ENCODE peak calls at places on chromosomes 12 and 14, in five cellular contexts. S is dorsolateral prefrontal cortex; W is pancreas; N is ovary; Y is CD8-positive, alpha-beta T cell. U is an unnamed sample.

GRCh38 chr12:26713885-26714383 is 119.1 kb downstream of the ITPR2 start:
- DNase-seq in S (no peak), N (no peak), W (no peak), Y (no peak), U (no peak)

GRCh38 chr14:100882991-100883788 is 20.3 kb downstream of the RTL1 start:
- DNase-seq in N (no peak), Y (no peak), S (peak), W (no peak), U (no peak)

GRCh38 chr14:100076133-100076532 is 10.9 kb downstream of the EVL start:
- DNase-seq in S (no peak), N (no peak), Y (no peak), W (no peak), U (no peak)

GRCh38 chr14:63647696-63648410 is 6.2 kb upstream of the WDR89 start:
- DNase-seq in Y (no peak), N (no peak), W (no peak), S (no peak), U (no peak)

GRCh38 chr12:13666806-13667205 is 314.6 kb downstream of the GRIN2B start:
- DNase-seq in N (no peak), Y (no peak), W (no peak), S (no peak), U (peak)

GRCh38 chr12:46908236-46908935 is 82.6 kb upstream of the SLC38A4 start:
- DNase-seq in W (no peak), S (no peak), Y (no peak), N (no peak), U (no peak)

GRCh38 chr14:103483600-103483999 is 39.0 kb downstream of the CKB start:
- DNase-seq in W (no peak), S (no peak), N (no peak), Y (no peak), U (no peak)

GRCh38 chr12:68178774-68179439 is 19.4 kb upstream of the IFNG start:
- DNase-seq in N (no peak), Y (no peak), S (no peak), W (no peak), U (no peak)

GRCh38 chr12:121494093-121494787 is 86.6 kb downstream of the KDM2B start:
- DNase-seq in S (no peak), Y (peak), W (no peak), N (peak), U (peak)

GRCh38 chr12:9404031-9404430 is 195.8 kb upstream of the PZP start:
- DNase-seq in N (no peak), S (no peak), W (no peak), Y (no peak), U (no peak)

GRCh38 chr14:58805057-58805456 is 167.3 kb downstream of the DACT1 start:
- DNase-seq in N (no peak), W (no peak), Y (no peak), S (no peak), U (no peak)

GRCh38 chr12:95963104-95963503 is 20.0 kb downstream of the AMDHD1 start:
- DNase-seq in Y (no peak), S (no peak), N (no peak), W (no peak), U (no peak)

GRCh38 chr14:74444866-74445265 is 18.9 kb upstream of the SYNDIG1L start:
- DNase-seq in W (no peak), Y (no peak), S (no peak), N (no peak), U (no peak)

GRCh38 chr12:52655720-52656124 is 3.7 kb upstream of the KRT2 start:
- DNase-seq in Y (no peak), W (no peak), N (no peak), S (no peak), U (no peak)

GRCh38 chr12:42730286-42730685 is 140.7 kb upstream of the PRICKLE1 start:
- DNase-seq in W (no peak), Y (no peak), N (no peak), S (no peak), U (no peak)

GRCh38 chr12:113261847-113262470 is 40.7 kb downstream of the TPCN1 start:
- DNase-seq in S (no peak), N (peak), W (no peak), Y (no peak), U (peak)

GRCh38 chr14:32004300-32004699 is 72.8 kb upstream of the ARHGAP5 start:
- DNase-seq in S (no peak), W (no peak), N (no peak), Y (no peak), U (no peak)

GRCh38 chr12:49703647-49704137 is 3.5 kb downstream of the FMNL3 start:
- DNase-seq in S (no peak), N (no peak), W (no peak), Y (peak), U (no peak)

GRCh38 chr12:49503674-49504180 is 35.1 kb upstream of the KCNH3 start:
- DNase-seq in W (no peak), S (no peak), Y (no peak), N (no peak), U (no peak)

GRCh38 chr14:61780125-61780524 is 17.9 kb downstream of the SNAPC1 start:
- DNase-seq in S (no peak), W (no peak), Y (no peak), N (no peak), U (peak)

GRCh38 chr14:50045039-50045711 is 71.2 kb downstream of the VCPKMT start:
- DNase-seq in Y (peak), N (peak), W (peak), S (no peak), U (no peak)

GRCh38 chr12:67648306-67649164 is at the start of gene DYRK2:
- DNase-seq in W (peak), Y (peak), N (peak), S (peak), U (peak)

GRCh38 chr14:22520235-22520634 is 68.8 kb downstream of the DAD1 start:
- DNase-seq in N (no peak), Y (no peak), W (no peak), S (no peak), U (no peak)

GRCh38 chr14:49446801-49447200 is 139.4 kb downstream of the RPS29 start:
- DNase-seq in S (no peak), Y (no peak), N (no peak), W (no peak), U (no peak)

GRCh38 chr12:123621619-123622530 is 11.6 kb downstream of the EIF2B1 start:
- DNase-seq in S (no peak), N (no peak), W (no peak), Y (no peak), U (no peak)

GRCh38 chr14:55388160-55388559 is 23.5 kb downstream of the ATG14 start:
- DNase-seq in W (no peak), S (no peak), N (no peak), Y (no peak), U (no peak)

GRCh38 chr12:110141389-110141788 is 17.2 kb downstream of the IFT81 start:
- DNase-seq in S (no peak), W (no peak), Y (no peak), N (no peak), U (no peak)

GRCh38 chr12:42385341-42385841 is 59.4 kb downstream of the PPHLN1 start:
- DNase-seq in S (no peak), N (no peak), Y (no peak), W (no peak), U (no peak)

GRCh38 chr14:68789798-68790655 is 2.8 kb downstream of the ZFP36L1 start:
- DNase-seq in N (no peak), S (no peak), Y (peak), W (peak), U (no peak)
- H3K4me3 ChIP-seq in N (peak), S (peak), Y (peak), W (peak), U (no peak)

GRCh38 chr12:461425-461824 is 1.7 kb downstream of the B4GALNT3 start:
- DNase-seq in Y (no peak), W (no peak), S (no peak), N (no peak), U (no peak)
- H3K4me3 ChIP-seq in Y (no peak), W (no peak), S (peak), N (no peak), U (no peak)

DNA sequence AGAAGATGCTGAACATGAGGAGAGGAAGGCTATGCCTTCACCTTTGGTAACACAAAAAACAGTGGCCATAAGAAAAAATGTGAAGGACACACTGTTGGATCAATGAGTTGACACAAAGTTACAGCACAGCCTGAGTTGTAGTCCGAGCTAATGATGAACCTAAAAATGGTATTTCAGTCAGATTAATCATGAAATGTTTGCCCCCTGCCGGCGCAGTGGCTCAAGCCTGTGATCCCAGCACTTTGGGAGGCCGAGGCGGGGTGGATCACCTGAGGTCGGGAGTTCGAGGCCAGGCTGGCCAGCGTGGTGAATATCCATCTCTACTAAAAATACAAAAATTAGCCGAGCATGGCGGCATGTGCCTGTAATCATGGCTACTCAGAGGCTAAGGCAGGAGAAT is 1.3 kb upstream of the CAPRIN2 start:
- DNase-seq in S (no peak), N (peak), W (no peak), Y (no peak), U (no peak)
- H3K4me3 ChIP-seq in S (no peak), N (no peak), W (no peak), Y (no peak), U (no peak)

GRCh38 chr12:125187780-125188741 is 122.8 kb downstream of the AACS start:
- DNase-seq in S (no peak), W (no peak), Y (no peak), N (no peak), U (no peak)
- H3K4me3 ChIP-seq in S (peak), W (no peak), Y (no peak), N (no peak), U (no peak)

GRCh38 chr14:24129410-24129998 is 955 bp upstream of the FITM1 start:
- DNase-seq in S (no peak), N (no peak), W (no peak), Y (no peak), U (no peak)

GRCh38 chr14:24132061-24132685 is 1.7 kb downstream of the FITM1 start:
- DNase-seq in Y (peak), N (no peak), W (peak), S (no peak), U (no peak)

GRCh38 chr14:24130717-24131548 is 474 bp downstream of the FITM1 start:
- DNase-seq in S (no peak), W (peak), Y (no peak), N (no peak), U (no peak)

GRCh38 chr14:24131549-24131966 is 1.1 kb downstream of the FITM1 start:
- DNase-seq in W (peak), S (no peak), Y (no peak), N (no peak), U (no peak)

DNA sequence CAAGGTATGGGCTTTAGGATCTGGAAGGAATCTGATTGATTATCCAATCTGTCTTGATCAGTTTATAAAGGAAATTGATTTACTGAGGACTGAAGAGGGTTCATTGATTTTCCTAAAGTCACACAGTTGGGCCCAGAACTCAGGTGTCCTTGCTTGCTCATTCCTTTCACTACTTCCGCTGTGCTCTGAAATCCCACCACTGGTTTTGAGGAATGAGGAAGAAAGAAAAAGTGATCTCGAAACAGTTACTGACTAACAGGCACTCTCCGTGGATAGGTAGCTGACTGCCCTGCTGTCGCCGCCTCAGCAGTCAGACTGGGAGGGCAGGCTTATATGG is at the start of gene FITM1:
- DNase-seq in Y (no peak), N (no peak), W (no peak), S (no peak), U (no peak)
- H3K4me3 ChIP-seq in Y (no peak), N (no peak), W (no peak), S (no peak), U (no peak)

GRCh38 chr12:76535170-76535569 is 24.4 kb downstream of the OSBPL8 start:
- DNase-seq in S (no peak), N (no peak), Y (no peak), W (no peak), U (no peak)

GRCh38 chr12:76536546-76536945 is 23.0 kb downstream of the OSBPL8 start:
- DNase-seq in Y (no peak), N (no peak), W (no peak), S (no peak), U (no peak)

GRCh38 chr12:76533331-76533730 is 26.2 kb downstream of the OSBPL8 start:
- DNase-seq in W (no peak), Y (no peak), S (no peak), N (no peak), U (no peak)

GRCh38 chr12:76539727-76540126 is 19.8 kb downstream of the OSBPL8 start:
- DNase-seq in W (no peak), Y (no peak), N (no peak), S (no peak), U (no peak)

DNA sequence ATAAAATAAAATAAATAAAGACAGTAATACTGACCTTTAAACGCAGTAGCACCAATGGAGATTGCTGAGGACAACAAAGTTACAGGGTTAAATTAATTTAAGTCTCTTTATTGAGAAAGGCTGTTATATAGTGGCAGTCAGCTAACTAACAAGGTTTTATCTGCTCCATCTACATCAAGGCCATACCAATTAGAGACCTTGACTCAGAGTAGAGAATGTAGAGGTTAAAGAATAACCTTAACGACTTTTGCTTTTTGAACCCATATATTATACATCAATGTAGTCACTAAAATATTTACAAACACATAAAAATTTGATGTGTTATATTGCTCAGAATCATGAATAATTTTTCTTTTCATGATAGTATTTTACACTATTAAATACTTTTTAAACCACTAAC is 21.6 kb downstream of the OSBPL8 start:
- DNase-seq in N (no peak), S (no peak), W (no peak), Y (no peak), U (no peak)
- H3K4me3 ChIP-seq in N (no peak), S (no peak), W (no peak), Y (no peak), U (no peak)

GRCh38 chr12:6551496-6552139 is 4.2 kb downstream of the IFFO1 start:
- DNase-seq in S (no peak), W (no peak), Y (no peak), N (no peak), U (no peak)

GRCh38 chr12:6550294-6551062 is 5.4 kb downstream of the IFFO1 start:
- DNase-seq in S (no peak), W (no peak), Y (no peak), N (peak), U (no peak)

GRCh38 chr12:6553051-6553868 is 2.6 kb downstream of the IFFO1 start:
- DNase-seq in W (no peak), S (no peak), N (no peak), Y (no peak), U (no peak)

GRCh38 chr12:6551063-6551461 is 4.8 kb downstream of the IFFO1 start:
- DNase-seq in N (peak), S (peak), Y (no peak), W (no peak), U (no peak)

GRCh38 chr12:6552140-6552551 is 3.7 kb downstream of the IFFO1 start:
- DNase-seq in Y (no peak), N (no peak), S (no peak), W (no peak), U (no peak)
- H3K4me3 ChIP-seq in Y (no peak), N (no peak), S (peak), W (no peak), U (no peak)

GRCh38 chr14:93970967-93971634 is 5.3 kb downstream of the ASB2 start:
- DNase-seq in Y (peak), W (no peak), S (no peak), N (no peak), U (no peak)

GRCh38 chr14:93971635-93972027 is 4.7 kb downstream of the ASB2 start:
- DNase-seq in W (no peak), Y (no peak), N (no peak), S (no peak), U (no peak)

GRCh38 chr14:93972618-93973205 is 3.7 kb downstream of the ASB2 start:
- DNase-seq in N (no peak), S (no peak), W (no peak), Y (no peak), U (no peak)

GRCh38 chr14:93969082-93969828 is 7.1 kb downstream of the ASB2 start:
- DNase-seq in N (no peak), Y (no peak), W (no peak), S (no peak), U (no peak)

DNA sequence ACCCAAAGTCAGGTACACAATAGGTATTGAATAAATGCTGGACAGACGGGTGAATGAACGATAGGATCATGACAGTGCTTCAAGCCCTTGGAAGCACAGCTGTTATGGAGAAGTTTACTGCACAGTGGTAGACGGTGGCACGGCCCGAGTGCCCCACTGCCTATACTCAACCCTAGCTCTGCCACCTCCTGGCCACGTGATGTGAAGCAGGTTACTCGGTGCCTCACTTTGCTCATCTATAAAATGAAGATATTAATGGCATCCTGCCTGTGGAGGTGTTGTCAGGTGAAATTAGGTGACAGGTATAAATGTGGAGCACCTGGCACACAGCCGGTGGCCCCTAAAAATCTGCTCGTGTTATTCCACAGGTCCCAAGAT is 5.8 kb downstream of the ASB2 start:
- DNase-seq in Y (peak), N (no peak), W (no peak), S (no peak), U (no peak)
- H3K4me3 ChIP-seq in Y (peak), N (no peak), W (no peak), S (peak), U (no peak)